ENCODE peak calls at places on chromosome 3, in nine cellular contexts. U is islet precursor cell; P is astrocyte of the spinal cord; E is left ventricle myocardium inferior; L is thyroid gland; A is NCI-H1092; T is activated naive CD8-positive, alpha-beta T cell treated with anti-CD3 and anti-CD28 coated beads for 36 hours; R is tibial artery; N is HT-29. X is an unnamed sample.

GRCh38 chr3:10470666-10471336 is 34.6 kb downstream of the ATP2B2 start:
- DNase-seq in U (no peak), P (no peak), E (no peak), L (no peak), A (no peak), T (no peak), R (no peak), N (no peak), X (no peak)

GRCh38 chr3:81302045-81302444 is 459.4 kb downstream of the GBE1 start:
- DNase-seq in U (no peak), P (peak; percentile 48), E (no peak), L (peak; percentile 21), A (peak; percentile 11), T (no peak), R (no peak), N (peak; percentile 8), X (no peak)

GRCh38 chr3:182886497-182886896 is 93.2 kb downstream of the ATP11B start:
- DNase-seq in U (no peak), P (no peak), E (no peak), L (no peak), A (no peak), T (no peak), R (no peak), N (no peak), X (no peak)

GRCh38 chr3:128322030-128323022 is 144.4 kb downstream of the DNAJB8 start:
- DNase-seq in U (peak; percentile 83), P (peak; percentile 36), E (peak; percentile 48), L (peak; percentile 53), A (no peak), T (peak; percentile 52), R (no peak), N (no peak), X (peak; percentile 81)

GRCh38 chr3:38031022-38031994 is 1.9 kb upstream of the PLCD1 start:
- DNase-seq in U (no peak), P (peak; percentile 22), E (no peak), L (peak; percentile 80), A (no peak), T (no peak), R (peak; percentile 80), N (peak; percentile 50), X (peak; percentile 75)

GRCh38 chr3:121786485-121786884 is 36.9 kb upstream of the GOLGB1 start:
- DNase-seq in U (no peak), P (no peak), E (no peak), L (no peak), A (no peak), T (no peak), R (no peak), N (no peak), X (no peak)

GRCh38 chr3:170410428-170411029 is 8.1 kb upstream of the CLDN11 start:
- DNase-seq in U (no peak), P (peak; percentile 42), E (no peak), L (no peak), A (peak; percentile 6), T (no peak), R (no peak), N (peak; percentile 79), X (no peak)

GRCh38 chr3:50095352-50095998 is 6.8 kb downstream of the RBM5 start:
- DNase-seq in U (no peak), P (no peak), E (no peak), L (no peak), A (no peak), T (no peak), R (no peak), N (no peak), X (no peak)

GRCh38 chr3:129793947-129794318 is 99.6 kb downstream of the TMCC1 start:
- DNase-seq in U (no peak), P (no peak), E (no peak), L (peak; percentile 40), A (peak; percentile 1), T (no peak), R (peak; percentile 25), N (peak; percentile 37), X (no peak)

GRCh38 chr3:187072102-187072501 is 67.2 kb downstream of the RPL39L start:
- DNase-seq in U (no peak), P (no peak), E (no peak), L (no peak), A (no peak), T (no peak), R (no peak), N (no peak), X (no peak)

X was measured in lower leg skin.